ENCODE peak calls at places on chromosomes 3 and 15, in eight cellular contexts. Z is hepatocyte, J is transverse colon, R is endothelial cell, V is B cell, N is neural crest cell, E is tibial nerve, S is IMR-90. D is an unnamed sample.

GRCh38 chr3:124797426-124797945 is 67.2 kb downstream of the UMPS start:
- DNase-seq in E (no peak), S (peak; percentile 12), J (no peak), N (no peak), R (no peak), Z (no peak), V (no peak), D (no peak)

GRCh38 chr3:181838940-181839914 is 127.5 kb downstream of the SOX2 start:
- DNase-seq in N (no peak), J (no peak), E (no peak), R (no peak), Z (no peak), V (no peak), S (no peak), D (no peak)

GRCh38 chr3:45642731-45643152 is 46.5 kb upstream of the SACM1L start:
- DNase-seq in E (no peak), J (no peak), N (no peak), S (peak; percentile 88), V (no peak), Z (no peak), R (no peak), D (no peak)

GRCh38 chr3:30766522-30766921 is 127.9 kb downstream of the GADL1 start:
- DNase-seq in N (no peak), J (no peak), Z (no peak), R (no peak), S (no peak), V (no peak), E (no peak), D (no peak)

GRCh38 chr3:141237701-141238521 is 6.3 kb downstream of the PXYLP1 start:
- DNase-seq in V (no peak), R (no peak), Z (no peak), S (no peak), E (no peak), N (no peak), J (no peak), D (peak; percentile 64)

GRCh38 chr3:52333869-52334557 is 17.9 kb downstream of the DNAH1 start:
- DNase-seq in R (no peak), E (no peak), S (peak; percentile 35), J (no peak), N (no peak), V (no peak), Z (peak; percentile 24), D (no peak)

GRCh38 chr3:179837374-179837773 is 184.5 kb downstream of the USP13 start:
- DNase-seq in S (peak; percentile 24), E (no peak), J (no peak), N (no peak), Z (no peak), R (no peak), V (no peak), D (no peak)

GRCh38 chr15:31472636-31473383 is 146.2 kb downstream of the KLF13 start:
- DNase-seq in R (no peak), N (no peak), V (peak; percentile 79), Z (no peak), J (peak; percentile 63), S (peak; percentile 64), E (no peak), D (peak; percentile 76)

GRCh38 chr3:106740116-106740515 is 637.1 kb upstream of the CCDC54 start:
- DNase-seq in S (no peak), E (no peak), V (no peak), R (no peak), Z (no peak), J (no peak), N (no peak), D (no peak)

GRCh38 chr15:59994855-59995557 is 9.1 kb upstream of the FOXB1 start:
- DNase-seq in E (no peak), V (no peak), S (no peak), R (no peak), J (no peak), N (no peak), Z (no peak), D (peak; percentile 28)

GRCh38 chr15:40368701-40369473 is 10.9 kb downstream of the DISP2 start:
- DNase-seq in E (no peak), N (no peak), R (no peak), J (no peak), S (no peak), V (no peak), Z (no peak), D (no peak)

DNA sequence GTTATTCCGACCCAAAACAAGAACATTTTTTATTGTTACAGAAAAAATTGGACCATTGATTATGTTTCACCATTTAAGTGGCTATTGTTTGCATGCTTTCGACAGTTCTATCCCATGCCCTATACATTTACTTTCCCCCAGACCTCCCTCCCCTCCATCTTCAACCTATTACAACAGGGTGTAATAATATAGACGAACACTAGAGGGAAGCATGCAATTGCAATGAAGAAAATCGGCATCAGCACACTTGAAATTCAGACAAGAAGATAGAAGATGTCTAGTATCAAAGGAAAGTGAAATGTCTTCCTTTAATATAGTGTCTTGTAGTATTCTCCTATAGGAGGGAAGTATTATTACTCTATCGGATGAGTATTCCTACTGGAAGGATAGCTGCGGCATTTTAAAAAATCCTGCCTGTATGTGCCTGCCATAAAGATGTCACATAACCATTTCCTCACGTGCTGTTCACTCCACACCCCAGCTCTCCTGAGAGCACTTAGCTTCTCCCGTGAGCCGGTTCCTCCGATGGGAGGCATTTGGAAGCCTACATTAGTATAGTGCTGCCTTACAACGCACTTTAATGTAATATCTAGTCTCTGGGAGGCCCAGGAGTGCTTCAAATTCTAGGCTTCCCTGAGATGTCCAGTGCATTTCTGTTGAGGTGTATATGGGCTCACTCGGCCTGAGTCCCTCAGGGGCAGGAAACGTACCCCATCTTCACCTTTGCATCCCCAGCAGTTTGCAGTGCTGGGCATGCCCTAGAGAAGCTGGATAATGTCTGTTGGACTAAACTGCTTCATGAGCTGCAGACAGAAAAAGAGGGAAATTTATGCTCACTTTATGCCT is 17.8 kb upstream of the ERICH6 start:
- DNase-seq in N (no peak), V (peak; percentile 70), Z (peak; percentile 76), R (no peak), E (no peak), J (no peak), S (peak; percentile 70), D (no peak)
- TF ChIP-seq CTCF in N (peak; percentile 88), V (peak; percentile 89), Z (peak; percentile 89), R (peak; percentile 91), E (peak; percentile 67), J (peak; percentile 82), S (peak; percentile 89), D (peak; percentile 77)

GRCh38 chr15:30042556-30042955 is 40.2 kb upstream of the GOLGA8J start:
- DNase-seq in S (peak; percentile 19), Z (no peak), V (no peak), E (no peak), J (no peak), N (no peak), R (no peak), D (no peak)

GRCh38 chr15:30041868-30042267 is 40.9 kb upstream of the GOLGA8J start:
- DNase-seq in V (no peak), R (no peak), J (no peak), N (no peak), S (no peak), E (no peak), Z (no peak), D (no peak)

GRCh38 chr15:30044377-30044776 is 38.4 kb upstream of the GOLGA8J start:
- DNase-seq in V (no peak), N (no peak), J (no peak), S (no peak), R (no peak), E (no peak), Z (no peak), D (no peak)

GRCh38 chr15:30046414-30046813 is 36.3 kb upstream of the GOLGA8J start:
- DNase-seq in V (no peak), R (no peak), S (no peak), Z (no peak), N (no peak), J (no peak), E (no peak), D (no peak)

GRCh38 chr15:30043211-30043655 is 39.5 kb upstream of the GOLGA8J start:
- DNase-seq in Z (no peak), E (no peak), J (no peak), S (peak; percentile 29), R (no peak), N (no peak), V (no peak), D (no peak)
- TF ChIP-seq CTCF in Z (peak; percentile 41), E (peak; percentile 37), J (no peak), S (peak; percentile 50), R (no peak), N (no peak), V (no peak), D (no peak)

GRCh38 chr15:68632101-68632500 is 53.3 kb downstream of the CORO2B start:
- DNase-seq in R (no peak), E (no peak), N (no peak), V (no peak), S (no peak), Z (no peak), J (no peak), D (no peak)

GRCh38 chr15:68633181-68634121 is 54.7 kb downstream of the CORO2B start:
- DNase-seq in E (no peak), V (no peak), N (no peak), Z (no peak), R (no peak), J (no peak), S (no peak), D (no peak)

GRCh38 chr15:68630205-68630555 is 51.4 kb downstream of the CORO2B start:
- DNase-seq in Z (no peak), J (no peak), V (no peak), N (no peak), S (no peak), E (no peak), R (no peak), D (no peak)

GRCh38 chr15:68630836-68631235 is 52.0 kb downstream of the CORO2B start:
- DNase-seq in N (no peak), E (no peak), Z (no peak), S (no peak), V (no peak), R (no peak), J (no peak), D (no peak)

DNA sequence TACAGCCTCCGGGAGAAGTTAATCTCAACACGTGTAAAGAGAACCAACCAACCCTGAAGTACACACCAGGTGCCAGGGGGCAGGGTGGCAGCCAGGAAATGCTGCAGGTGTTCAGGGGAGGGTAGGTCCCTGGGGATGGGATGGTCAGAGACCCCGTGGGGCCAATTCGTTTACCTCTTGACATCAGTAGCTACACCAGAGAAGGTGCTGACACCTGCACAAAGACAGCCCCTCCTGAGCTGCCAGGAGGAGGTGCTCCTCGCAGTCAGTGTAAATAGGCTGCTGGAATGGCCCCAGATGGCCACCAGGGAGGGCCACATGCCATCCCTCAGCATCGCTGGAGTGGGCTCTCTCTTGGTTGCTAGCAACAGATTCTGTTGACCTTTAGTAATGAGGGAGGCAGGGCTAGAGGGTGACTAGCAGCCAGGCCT is 52.8 kb downstream of the CORO2B start:
- DNase-seq in R (no peak), V (peak; percentile 77), J (no peak), E (no peak), N (no peak), Z (no peak), S (no peak), D (no peak)
- TF ChIP-seq CTCF in R (no peak), V (peak; percentile 21), J (no peak), E (no peak), N (no peak), Z (no peak), S (no peak), D (no peak)

DNA sequence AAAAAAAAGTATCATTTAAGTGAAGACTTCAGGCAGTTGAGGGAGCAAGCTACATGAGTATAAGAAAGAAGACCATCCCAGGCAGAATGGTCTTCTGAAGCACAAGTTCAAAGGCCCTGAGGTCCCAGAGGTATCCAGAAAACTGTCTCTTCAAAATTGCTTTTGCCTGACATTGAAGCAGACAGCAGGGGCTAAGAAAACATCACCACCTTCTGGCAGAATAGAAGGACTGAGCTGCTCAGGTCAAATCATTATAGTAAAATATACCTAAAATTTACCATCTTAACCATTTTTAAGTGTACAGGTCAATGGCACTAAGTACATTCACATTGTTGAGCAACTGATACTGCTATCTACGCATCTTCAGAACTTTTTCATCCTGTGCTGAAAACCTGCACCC is 16.4 kb downstream of the GPR160 start:
- DNase-seq in N (no peak), Z (no peak), R (no peak), V (peak; percentile 36), S (no peak), J (no peak), E (no peak), D (no peak)
- TF ChIP-seq CTCF in N (peak; percentile 42), Z (peak; percentile 36), R (no peak), V (peak; percentile 48), S (peak; percentile 27), J (no peak), E (no peak), D (peak; percentile 27)